ENCODE peak calls at places on chromosomes 11 and 22, in four cellular contexts. M is HAP-1, Y is heart left ventricle, R is neural progenitor cell. T is an unnamed sample.
A peak's percentile ranks its signal among the peaks of the same experiment; 100 is the strongest.

GRCh38 chr11:45456686-45457085 is 170.5 kb upstream of the SYT13 start:
- DNase-seq in Y (no peak), R (no peak), M (no peak), T (no peak)

GRCh38 chr11:779955-780532 is 2.8 kb upstream of the GATD1 start:
- DNase-seq in Y (no peak), R (no peak), M (no peak), T (no peak)

GRCh38 chr11:114145166-114145695 is 85.7 kb downstream of the ZBTB16 start:
- DNase-seq in R (no peak), M (no peak), Y (no peak), T (no peak)

GRCh38 chr11:47918882-47919495 is 61.4 kb upstream of the PTPRJ start:
- DNase-seq in M (no peak), Y (no peak), R (no peak), T (no peak)

GRCh38 chr11:2471048-2471803 is 26.4 kb downstream of the KCNQ1 start:
- DNase-seq in M (no peak), Y (no peak), R (no peak), T (no peak)

GRCh38 chr22:10961043-10961860 is 4566.7 kb upstream of the OR11H1 start:
- DNase-seq in M (no peak), R (no peak), Y (no peak), T (peak; percentile 68)

GRCh38 chr11:128052912-128053641 is 534.3 kb downstream of the ETS1 start:
- DNase-seq in Y (no peak), M (no peak), R (no peak), T (no peak)

GRCh38 chr11:88533001-88533400 is 195.5 kb upstream of the CTSC start:
- DNase-seq in M (no peak), R (no peak), Y (no peak), T (no peak)

GRCh38 chr22:44024288-44024908 is at the start of gene PARVB:
- DNase-seq in M (peak; percentile 50), Y (peak; percentile 46), R (peak; percentile 45), T (no peak)

GRCh38 chr11:77081976-77082836 is 15.4 kb downstream of the CAPN5 start:
- DNase-seq in Y (no peak), M (no peak), R (no peak), T (peak; percentile 34)

GRCh38 chr22:20423636-20424511 is 13.8 kb downstream of the SCARF2 start:
- DNase-seq in R (peak; percentile 3), Y (no peak), M (no peak), T (peak; percentile 47)

GRCh38 chr22:32996276-32996675 is 61.9 kb downstream of the SYN3 start:
- DNase-seq in Y (no peak), R (no peak), M (no peak), T (no peak)

GRCh38 chr11:112655386-112655785 is 305.8 kb upstream of the NCAM1 start:
- DNase-seq in M (no peak), Y (peak; percentile 87), R (no peak), T (no peak)

GRCh38 chr11:25587496-25587895 is 744.4 kb upstream of the ANO3 start:
- DNase-seq in M (no peak), Y (no peak), R (no peak), T (no peak)

GRCh38 chr11:76159303-76159937 is 46.9 kb downstream of the WNT11 start:
- DNase-seq in M (no peak), Y (no peak), R (no peak), T (peak; percentile 33)

GRCh38 chr11:1146311-1146864 is 11.4 kb upstream of the MUC5AC start:
- DNase-seq in R (no peak), M (no peak), Y (no peak), T (no peak)

GRCh38 chr11:87097582-87097981 is 59.8 kb downstream of the TMEM135 start:
- DNase-seq in M (peak; percentile 56), Y (peak; percentile 26), R (peak; percentile 62), T (no peak)

GRCh38 chr11:19803506-19803998 is 90.9 kb downstream of the NAV2 start:
- DNase-seq in M (no peak), Y (no peak), R (no peak), T (no peak)

GRCh38 chr11:2562181-2562581 is 117.4 kb downstream of the KCNQ1 start:
- DNase-seq in Y (no peak), R (peak; percentile 63), M (no peak), T (no peak)

GRCh38 chr11:112877561-112877960 is 83.7 kb upstream of the NCAM1 start:
- DNase-seq in R (peak; percentile 37), Y (no peak), M (no peak), T (no peak)

GRCh38 chr11:4095509-4096230 is 1.1 kb downstream of the RRM1 start:
- DNase-seq in Y (no peak), M (no peak), R (no peak), T (no peak)

GRCh38 chr22:35735622-35736021 is 17.9 kb downstream of the APOL5 start:
- DNase-seq in Y (no peak), R (no peak), M (no peak), T (no peak)

GRCh38 chr11:798093-798713 is at the start of gene SLC25A22:
- DNase-seq in Y (peak; percentile 82), M (peak; percentile 89), R (peak; percentile 93), T (no peak)

GRCh38 chr11:19968860-19969259 is 191.4 kb downstream of the DBX1 start:
- DNase-seq in R (no peak), M (no peak), Y (no peak), T (no peak)

GRCh38 chr11:78834886-78835285 is 260.2 kb upstream of the NARS2 start:
- DNase-seq in Y (no peak), R (no peak), M (no peak), T (no peak)

GRCh38 chr22:41501209-41501608 is 32.3 kb downstream of the ACO2 start:
- DNase-seq in R (peak; percentile 44), M (no peak), Y (no peak), T (no peak)

GRCh38 chr11:125287467-125288232 is 123.1 kb downstream of the PKNOX2 start:
- DNase-seq in M (no peak), Y (peak; percentile 62), R (peak; percentile 33), T (no peak)

GRCh38 chr11:112778091-112778889 is 182.9 kb upstream of the NCAM1 start:
- DNase-seq in M (no peak), R (no peak), Y (no peak), T (no peak)

GRCh38 chr11:119179983-119180382 is 5.3 kb upstream of the NHERF4 start:
- DNase-seq in Y (no peak), M (no peak), R (no peak), T (no peak)

GRCh38 chr22:25364736-25365241 is 145.3 kb downstream of the CRYBB2 start:
- DNase-seq in R (no peak), Y (no peak), M (no peak), T (peak; percentile 35)

GRCh38 chr11:83317757-83318548 is 31.8 kb upstream of the CCDC90B start:
- DNase-seq in R (no peak), Y (no peak), M (no peak), T (no peak)

GRCh38 chr11:32448232-32448631 is 12.9 kb upstream of the WT1 start:
- DNase-seq in Y (no peak), R (peak; percentile 74), M (peak; percentile 53), T (no peak)

DNA sequence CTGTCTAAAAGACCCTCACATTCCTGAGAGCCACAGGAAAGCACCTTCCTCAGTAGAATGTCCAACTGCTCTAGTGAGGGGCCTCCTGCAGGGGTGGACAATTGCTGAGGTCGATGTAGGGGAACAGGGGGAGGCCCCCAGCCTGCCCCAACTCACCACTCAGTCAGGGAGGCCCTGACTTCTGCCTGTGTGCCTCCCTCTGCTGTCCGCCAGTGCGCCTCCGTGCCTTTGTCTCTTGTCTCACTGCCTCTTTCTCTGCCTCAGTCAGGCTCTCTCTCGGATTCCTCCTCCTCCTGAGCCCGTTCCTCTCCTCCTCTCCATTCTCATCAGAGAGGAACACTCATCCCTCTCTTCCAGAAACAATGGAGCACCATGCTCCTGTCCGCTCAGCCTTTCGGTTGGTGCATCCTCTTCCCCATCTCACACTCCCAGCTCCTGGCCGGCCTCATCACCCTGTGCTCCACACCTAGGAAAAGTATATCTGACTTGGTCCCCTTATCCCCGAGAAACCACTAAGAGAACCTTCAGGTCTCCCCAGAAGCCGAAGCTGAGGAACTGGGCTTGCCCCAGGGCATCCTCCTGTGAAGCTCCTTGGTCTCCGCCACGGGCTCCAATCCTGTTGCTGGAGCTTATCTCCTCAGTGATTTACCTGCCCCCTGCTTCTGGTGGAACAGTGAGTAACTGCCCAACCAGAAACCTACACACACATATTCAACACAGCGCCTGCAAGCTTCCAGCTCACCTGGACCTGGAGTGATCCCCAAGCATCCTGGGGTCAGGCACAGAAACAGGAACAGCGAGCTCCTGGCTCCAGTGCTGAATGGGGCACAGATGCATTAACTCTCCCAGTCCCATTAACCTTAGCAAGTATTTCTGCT is 2.3 kb downstream of the B3GAT1 start:
- DNase-seq in Y (no peak), R (no peak), M (no peak), T (no peak)
- H3K4me3 ChIP-seq in Y (no peak overlapping the region), R (no peak overlapping the region), M (no peak overlapping the region), T (no peak overlapping the region)

GRCh38 chr22:42549329-42550060 is 4.3 kb upstream of the SERHL2 start:
- DNase-seq in Y (no peak), M (no peak), R (no peak), T (no peak)
- H3K4me1 ChIP-seq in Y (peaks cover 4% of the 10 kb centered on the region), M (peaks cover 21% of the 10 kb centered on the region), R (peaks cover 6% of the 10 kb centered on the region), T (no peaks in the 10 kb centered on the region)

GRCh38 chr22:46295277-46295971 is 1.2 kb upstream of the GTSE1 start:
- DNase-seq in M (peak; percentile 27), Y (no peak), R (no peak), T (no peak)
- H3K4me3 ChIP-seq in M (peak overlapping the region; percentile 82), Y (peak overlapping the region; percentile 53), R (peak overlapping the region; percentile 84), T (no peak overlapping the region)

GRCh38 chr11:11448626-11449025 is 95.6 kb upstream of the CSNK2A3 start:
- DNase-seq in M (no peak), Y (no peak), R (no peak), T (no peak)
- H3K4me1 ChIP-seq in M (peaks cover 3% of the 10 kb centered on the region), Y (peaks cover 8% of the 10 kb centered on the region), R (peaks cover 6% of the 10 kb centered on the region), T (peaks cover 27% of the 10 kb centered on the region)